ENCODE peak calls at places on chromosomes 11 and 22, in eight cellular contexts. One of them, this sample, is unnamed.

GRCh38 chr11:44946268-44946667 is 4.4 kb downstream of the TP53I11 start:
- DNase-seq in GM23338: no peak
- DNase-seq in transverse colon: no peak
- DNase-seq in endothelial cell of umbilical vein: no peak
- DNase-seq in GM12891: no peak
- DNase-seq in breast epithelium: no peak
- DNase-seq in spleen: no peak
- DNase-seq in prostate gland: no peak
- DNase-seq in this sample: no peak

GRCh38 chr11:70206226-70206785 is 3.2 kb downstream of the FADD start:
- DNase-seq in GM23338: no peak
- DNase-seq in prostate gland: no peak
- DNase-seq in breast epithelium: no peak
- DNase-seq in GM12891: no peak
- DNase-seq in spleen: peak; percentile 73
- DNase-seq in endothelial cell of umbilical vein: no peak
- DNase-seq in transverse colon: no peak
- DNase-seq in this sample: no peak

GRCh38 chr22:46827072-46827780 is 64.8 kb downstream of the TBC1D22A start:
- DNase-seq in spleen: no peak
- DNase-seq in prostate gland: no peak
- DNase-seq in breast epithelium: no peak
- DNase-seq in transverse colon: no peak
- DNase-seq in endothelial cell of umbilical vein: no peak
- DNase-seq in GM12891: no peak
- DNase-seq in GM23338: peak; percentile 92
- DNase-seq in this sample: no peak

GRCh38 chr22:42792453-42792908 is 64.6 kb downstream of the ARFGAP3 start:
- DNase-seq in spleen: no peak
- DNase-seq in endothelial cell of umbilical vein: no peak
- DNase-seq in prostate gland: no peak
- DNase-seq in breast epithelium: no peak
- DNase-seq in GM23338: no peak
- DNase-seq in GM12891: no peak
- DNase-seq in transverse colon: no peak
- DNase-seq in this sample: no peak

GRCh38 chr22:32661737-32662586 is 139.5 kb upstream of the TIMP3 start:
- DNase-seq in prostate gland: no peak
- DNase-seq in breast epithelium: no peak
- DNase-seq in spleen: no peak
- DNase-seq in endothelial cell of umbilical vein: no peak
- DNase-seq in transverse colon: no peak
- DNase-seq in GM12891: no peak
- DNase-seq in GM23338: no peak
- DNase-seq in this sample: no peak

GRCh38 chr11:41177791-41178190 is 281.7 kb downstream of the LRRC4C start:
- DNase-seq in GM23338: no peak
- DNase-seq in endothelial cell of umbilical vein: no peak
- DNase-seq in breast epithelium: no peak
- DNase-seq in transverse colon: no peak
- DNase-seq in GM12891: no peak
- DNase-seq in prostate gland: no peak
- DNase-seq in spleen: no peak
- DNase-seq in this sample: no peak

GRCh38 chr22:41447435-41448188 is 1.0 kb upstream of the TOB2 start:
- DNase-seq in transverse colon: peak; percentile 69
- DNase-seq in breast epithelium: peak; percentile 57
- DNase-seq in endothelial cell of umbilical vein: peak; percentile 74
- DNase-seq in GM12891: no peak
- DNase-seq in prostate gland: peak; percentile 60
- DNase-seq in spleen: peak; percentile 92
- DNase-seq in GM23338: peak; percentile 72
- DNase-seq in this sample: no peak

GRCh38 chr11:117998201-117998579 is 12.0 kb downstream of the IL10RA start:
- DNase-seq in transverse colon: no peak
- DNase-seq in endothelial cell of umbilical vein: no peak
- DNase-seq in breast epithelium: no peak
- DNase-seq in prostate gland: no peak
- DNase-seq in GM23338: no peak
- DNase-seq in spleen: no peak
- DNase-seq in GM12891: no peak
- DNase-seq in this sample: peak; percentile 56

GRCh38 chr22:17110791-17111550 is 10.2 kb downstream of the TMEM121B start:
- DNase-seq in breast epithelium: no peak
- DNase-seq in GM12891: no peak
- DNase-seq in prostate gland: no peak
- DNase-seq in GM23338: no peak
- DNase-seq in endothelial cell of umbilical vein: no peak
- DNase-seq in transverse colon: no peak
- DNase-seq in spleen: peak; percentile 66
- DNase-seq in this sample: no peak

GRCh38 chr22:39808087-39808486 is 85.5 kb downstream of the ENTHD1 start:
- DNase-seq in GM12891: no peak
- DNase-seq in endothelial cell of umbilical vein: peak; percentile 28
- DNase-seq in breast epithelium: no peak
- DNase-seq in transverse colon: peak; percentile 53
- DNase-seq in prostate gland: no peak
- DNase-seq in spleen: no peak
- DNase-seq in GM23338: peak; percentile 82
- DNase-seq in this sample: no peak

GRCh38 chr11:68128682-68129327 is 7.6 kb upstream of the CHKA start:
- DNase-seq in breast epithelium: no peak
- DNase-seq in GM12891: no peak
- DNase-seq in GM23338: peak; percentile 75
- DNase-seq in endothelial cell of umbilical vein: peak; percentile 74
- DNase-seq in prostate gland: peak; percentile 69
- DNase-seq in spleen: peak; percentile 85
- DNase-seq in transverse colon: peak; percentile 68
- DNase-seq in this sample: no peak

GRCh38 chr11:68130121-68130520 is 8.9 kb upstream of the CHKA start:
- DNase-seq in transverse colon: no peak
- DNase-seq in spleen: no peak
- DNase-seq in GM12891: no peak
- DNase-seq in GM23338: no peak
- DNase-seq in breast epithelium: no peak
- DNase-seq in endothelial cell of umbilical vein: no peak
- DNase-seq in prostate gland: no peak
- DNase-seq in this sample: no peak

GRCh38 chr11:68122936-68123539 is 1.9 kb upstream of the CHKA start:
- DNase-seq in spleen: no peak
- DNase-seq in endothelial cell of umbilical vein: no peak
- DNase-seq in breast epithelium: no peak
- DNase-seq in transverse colon: peak; percentile 81
- DNase-seq in GM12891: no peak
- DNase-seq in GM23338: peak; percentile 40
- DNase-seq in prostate gland: no peak
- DNase-seq in this sample: no peak

GRCh38 chr11:68125164-68125563 is 4.0 kb upstream of the CHKA start:
- DNase-seq in prostate gland: no peak
- DNase-seq in spleen: no peak
- DNase-seq in endothelial cell of umbilical vein: no peak
- DNase-seq in transverse colon: no peak
- DNase-seq in breast epithelium: no peak
- DNase-seq in GM23338: no peak
- DNase-seq in GM12891: no peak
- DNase-seq in this sample: no peak

DNA sequence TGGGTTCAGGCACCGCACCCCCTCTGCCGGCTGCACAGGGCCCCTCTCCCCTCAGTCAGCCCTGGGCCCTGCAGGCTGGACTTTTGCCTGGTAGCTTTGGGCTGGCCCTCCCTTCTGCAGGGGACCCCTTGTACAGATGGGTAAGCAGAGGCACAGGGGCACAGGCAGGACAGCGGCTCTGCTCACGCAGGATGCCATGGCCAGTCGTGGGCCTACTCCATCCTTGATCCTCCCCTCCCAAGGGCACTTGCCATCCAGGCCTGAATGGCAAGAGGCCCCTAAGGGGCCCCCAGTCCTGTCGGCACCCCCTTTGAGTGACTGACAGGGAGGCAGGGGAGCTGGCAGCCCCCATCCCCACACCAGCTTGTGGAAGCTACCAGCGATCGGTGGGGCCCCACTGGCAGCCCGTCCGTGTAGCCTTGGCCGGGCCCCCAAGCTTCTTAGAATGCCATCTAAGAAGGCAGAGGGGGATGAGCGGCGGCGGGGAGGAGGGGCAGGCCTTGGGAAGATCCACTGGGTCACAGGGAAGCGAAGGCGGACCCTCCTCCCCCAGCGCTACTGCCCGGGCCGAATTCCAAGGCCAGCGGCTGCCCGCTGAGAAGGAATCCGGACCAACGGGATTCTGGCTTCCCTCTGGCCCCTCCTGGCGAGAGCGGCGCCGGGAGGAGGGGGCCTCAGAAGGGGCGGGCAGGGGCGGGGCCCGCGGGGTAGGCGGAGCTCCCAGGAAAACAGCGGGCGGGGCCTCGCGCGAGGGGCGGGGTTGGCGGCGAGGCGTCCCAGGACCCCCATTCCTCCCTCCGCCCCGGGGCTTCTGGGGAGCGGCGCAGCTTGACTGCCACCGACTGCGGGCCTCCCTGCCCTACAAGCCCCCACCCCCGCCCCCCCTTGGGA is 6.8 kb upstream of the CHKA start:
- DNase-seq in prostate gland: peak; percentile 89
- DNase-seq in endothelial cell of umbilical vein: peak; percentile 78
- DNase-seq in GM23338: peak; percentile 98
- DNase-seq in transverse colon: peak; percentile 50
- DNase-seq in GM12891: no peak
- DNase-seq in spleen: peak; percentile 80
- DNase-seq in breast epithelium: peak; percentile 89
- DNase-seq in this sample: no peak
- TF ChIP-seq POLR2AphosphoS5 in prostate gland: peak; percentile 71
- TF ChIP-seq POLR2AphosphoS5 in endothelial cell of umbilical vein: peak; percentile 12
- TF ChIP-seq POLR2AphosphoS5 in GM23338: peak; percentile 22
- TF ChIP-seq POLR2AphosphoS5 in transverse colon: no peak
- TF ChIP-seq POLR2AphosphoS5 in GM12891: no peak
- TF ChIP-seq POLR2AphosphoS5 in spleen: no peak
- TF ChIP-seq POLR2AphosphoS5 in breast epithelium: no peak
- TF ChIP-seq POLR2AphosphoS5 in this sample: no peak

DNA sequence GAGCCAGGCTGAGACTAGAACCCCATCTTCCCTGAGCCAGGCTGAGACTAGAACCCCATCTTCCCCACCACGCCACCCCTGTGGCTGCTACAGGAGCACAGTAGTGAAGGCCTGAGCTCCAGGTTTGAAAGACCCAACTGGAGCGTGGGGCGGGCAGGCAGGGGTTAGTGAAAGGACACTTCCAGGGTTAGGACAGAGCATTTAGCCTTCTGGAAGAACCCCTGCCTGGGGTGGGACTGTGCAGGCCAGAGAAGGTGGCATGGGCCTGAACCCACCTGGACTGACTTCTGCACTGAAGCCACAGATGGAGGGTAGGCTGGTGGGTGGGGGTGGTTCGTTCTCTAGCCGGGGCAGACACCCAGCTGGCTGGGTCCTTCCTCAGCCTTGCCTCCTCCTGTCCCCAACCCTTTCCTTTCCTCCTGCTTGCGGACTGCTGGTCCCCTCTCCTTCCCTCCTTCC is 24.1 kb downstream of the SUN2 start:
- DNase-seq in breast epithelium: no peak
- DNase-seq in spleen: peak; percentile 67
- DNase-seq in GM12891: no peak
- DNase-seq in transverse colon: no peak
- DNase-seq in prostate gland: no peak
- DNase-seq in endothelial cell of umbilical vein: no peak
- DNase-seq in GM23338: no peak
- DNase-seq in this sample: no peak
- TF ChIP-seq POLR2AphosphoS5 in breast epithelium: no peak
- TF ChIP-seq POLR2AphosphoS5 in spleen: peak; percentile 3
- TF ChIP-seq POLR2AphosphoS5 in GM12891: no peak
- TF ChIP-seq POLR2AphosphoS5 in transverse colon: no peak
- TF ChIP-seq POLR2AphosphoS5 in prostate gland: no peak
- TF ChIP-seq POLR2AphosphoS5 in endothelial cell of umbilical vein: no peak
- TF ChIP-seq POLR2AphosphoS5 in GM23338: no peak
- TF ChIP-seq POLR2AphosphoS5 in this sample: no peak

DNA sequence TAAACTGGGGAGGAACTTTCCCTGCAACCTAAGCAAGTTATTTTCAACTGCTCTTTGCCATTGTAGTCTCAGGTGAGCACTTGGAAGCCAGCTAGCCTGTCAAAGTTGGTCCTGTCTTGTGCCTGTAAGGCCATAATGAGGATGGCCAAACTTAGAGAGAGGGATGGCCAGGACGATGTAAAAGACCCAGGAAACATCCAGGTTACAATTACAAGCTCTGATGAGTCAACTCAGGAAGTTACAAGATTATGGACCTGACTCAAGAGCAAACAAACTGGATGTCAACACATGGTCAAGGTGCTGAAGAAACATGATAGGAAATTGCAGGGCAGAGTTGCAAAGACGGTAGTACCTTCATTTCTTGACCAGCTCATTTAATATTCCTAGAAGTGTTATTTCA is 1.6 kb downstream of the GTPBP1 start:
- DNase-seq in breast epithelium: no peak
- DNase-seq in GM12891: no peak
- DNase-seq in GM23338: no peak
- DNase-seq in prostate gland: peak; percentile 49
- DNase-seq in endothelial cell of umbilical vein: peak; percentile 23
- DNase-seq in transverse colon: no peak
- DNase-seq in spleen: no peak
- DNase-seq in this sample: no peak
- TF ChIP-seq POLR2AphosphoS5 in breast epithelium: no peak
- TF ChIP-seq POLR2AphosphoS5 in GM12891: no peak
- TF ChIP-seq POLR2AphosphoS5 in GM23338: no peak
- TF ChIP-seq POLR2AphosphoS5 in prostate gland: peak; percentile 91
- TF ChIP-seq POLR2AphosphoS5 in endothelial cell of umbilical vein: no peak
- TF ChIP-seq POLR2AphosphoS5 in transverse colon: peak; percentile 24
- TF ChIP-seq POLR2AphosphoS5 in spleen: no peak
- TF ChIP-seq POLR2AphosphoS5 in this sample: no peak

GRCh38 chr22:31308181-31308580 is 15.9 kb upstream of the PIK3IP1 start:
- DNase-seq in GM12891: no peak
- DNase-seq in GM23338: no peak
- DNase-seq in spleen: no peak
- DNase-seq in prostate gland: no peak
- DNase-seq in breast epithelium: no peak
- DNase-seq in transverse colon: no peak
- DNase-seq in endothelial cell of umbilical vein: no peak
- DNase-seq in this sample: no peak

GRCh38 chr22:31313366-31314147 is 21.3 kb upstream of the PIK3IP1 start:
- DNase-seq in GM23338: peak; percentile 95
- DNase-seq in prostate gland: peak; percentile 96
- DNase-seq in endothelial cell of umbilical vein: peak; percentile 88
- DNase-seq in GM12891: no peak
- DNase-seq in breast epithelium: peak; percentile 89
- DNase-seq in spleen: peak; percentile 81
- DNase-seq in transverse colon: peak; percentile 85
- DNase-seq in this sample: no peak
- TF ChIP-seq POLR2AphosphoS5 in GM23338: no peak
- TF ChIP-seq POLR2AphosphoS5 in prostate gland: peak; percentile 99
- TF ChIP-seq POLR2AphosphoS5 in endothelial cell of umbilical vein: no peak
- TF ChIP-seq POLR2AphosphoS5 in GM12891: no peak
- TF ChIP-seq POLR2AphosphoS5 in breast epithelium: peak; percentile 80
- TF ChIP-seq POLR2AphosphoS5 in spleen: no peak
- TF ChIP-seq POLR2AphosphoS5 in transverse colon: peak; percentile 13
- TF ChIP-seq POLR2AphosphoS5 in this sample: no peak

GRCh38 chr11:94315664-94316063 is 11.3 kb downstream of the IZUMO1R start:
- DNase-seq in transverse colon: no peak
- DNase-seq in GM12891: no peak
- DNase-seq in endothelial cell of umbilical vein: no peak
- DNase-seq in GM23338: no peak
- DNase-seq in breast epithelium: no peak
- DNase-seq in prostate gland: no peak
- DNase-seq in spleen: no peak
- DNase-seq in this sample: no peak
- TF ChIP-seq POLR2AphosphoS5 in transverse colon: peak; percentile 17
- TF ChIP-seq POLR2AphosphoS5 in GM12891: no peak
- TF ChIP-seq POLR2AphosphoS5 in endothelial cell of umbilical vein: no peak
- TF ChIP-seq POLR2AphosphoS5 in GM23338: no peak
- TF ChIP-seq POLR2AphosphoS5 in breast epithelium: no peak
- TF ChIP-seq POLR2AphosphoS5 in prostate gland: no peak
- TF ChIP-seq POLR2AphosphoS5 in spleen: no peak
- TF ChIP-seq POLR2AphosphoS5 in this sample: no peak